ENCODE peak calls at places on chromosomes 2 and 18, in five cellular contexts. B, Z, Q, U and E are unnamed samples.

GRCh38 chr2:69490486-69490885 is 53.3 kb upstream of the NFU1 start:
- DNase-seq in U (no peak), B (no peak), Z (no peak), Q (no peak), E (no peak)

GRCh38 chr2:10740226-10740625 is 18.8 kb downstream of the ATP6V1C2 start:
- DNase-seq in Q (no peak), U (no peak), B (no peak), Z (no peak), E (no peak)

GRCh38 chr2:143452817-143453462 is 323.7 kb downstream of the ARHGAP15 start:
- DNase-seq in B (no peak), Z (no peak), U (no peak), Q (no peak), E (no peak)

GRCh38 chr2:44945676-44946427 is 4.3 kb downstream of the SIX3 start:
- DNase-seq in Q (no peak), U (no peak), B (no peak), Z (no peak), E (no peak)

GRCh38 chr2:136238552-136239346 is 120.8 kb upstream of the CXCR4 start:
- DNase-seq in U (peak; percentile 60), B (no peak), Z (no peak), Q (no peak), E (no peak)

GRCh38 chr2:26691881-26692813 is at the start of gene KCNK3:
- DNase-seq in B (peak; percentile 90), U (peak; percentile 67), Q (no peak), Z (peak; percentile 70), E (peak; percentile 86)

GRCh38 chr18:13353424-13353823 is 134.9 kb downstream of the LDLRAD4 start:
- DNase-seq in B (no peak), Q (no peak), Z (no peak), U (no peak), E (no peak)

GRCh38 chr2:208037564-208038487 is 12.5 kb upstream of the PLEKHM3 start:
- DNase-seq in B (no peak), U (no peak), Z (no peak), Q (no peak), E (no peak)

GRCh38 chr18:3248062-3248669 is 565 bp downstream of the MYL12A start:
- DNase-seq in Z (peak; percentile 50), U (no peak), B (peak; percentile 61), Q (no peak), E (peak; percentile 53)

GRCh38 chr2:30225131-30225762 is 6.1 kb upstream of the LBH start:
- DNase-seq in Q (no peak), B (peak; percentile 39), U (peak; percentile 46), Z (peak; percentile 71), E (peak; percentile 69)

GRCh38 chr2:177588671-177589070 is 196.1 kb downstream of the AGPS start:
- DNase-seq in B (no peak), Z (no peak), Q (no peak), U (no peak), E (no peak)

GRCh38 chr18:38174594-38174993 is 609.0 kb upstream of the CELF4 start:
- DNase-seq in B (no peak), Z (peak; percentile 63), U (no peak), Q (no peak), E (peak; percentile 9)

GRCh38 chr18:34342960-34343359 is 118.2 kb upstream of the NOL4 start:
- DNase-seq in Q (no peak), B (no peak), U (no peak), Z (no peak), E (no peak)

GRCh38 chr2:239377591-239377990 is 23.2 kb downstream of the HDAC4 start:
- DNase-seq in U (no peak), B (no peak), Q (no peak), Z (no peak), E (no peak)

GRCh38 chr2:235394278-235394828 is 99.5 kb upstream of the AGAP1 start:
- DNase-seq in Z (no peak), U (no peak), Q (no peak), B (no peak), E (peak; percentile 8)

GRCh38 chr2:215432759-215433594 is 2.9 kb downstream of the FN1 start:
- DNase-seq in U (no peak), Z (no peak), Q (no peak), B (no peak), E (no peak)

GRCh38 chr2:159146930-159147666 is 139.4 kb downstream of the WDSUB1 start:
- DNase-seq in U (no peak), B (no peak), Q (no peak), Z (no peak), E (no peak)

GRCh38 chr2:127072970-127073369 is 34.0 kb downstream of the BIN1 start:
- DNase-seq in Z (no peak), U (no peak), B (no peak), Q (no peak), E (no peak)

GRCh38 chr2:236576053-236576452 is 6.4 kb downstream of the ACKR3 start:
- DNase-seq in U (no peak), Q (no peak), Z (no peak), B (no peak), E (peak; percentile 73)